ENCODE peak calls at places on chromosomes 11 and 22, in nine cellular contexts. One of them, this sample, is unnamed.

GRCh38 chr22:29727248-29727551 is 7.4 kb downstream of the CABP7 start:
- DNase-seq in fibroblast of mammary gland: peak; percentile 49
- DNase-seq in testis: peak; percentile 51
- DNase-seq in A549: peak; percentile 51
- DNase-seq in tibial nerve: peak; percentile 27
- DNase-seq in A673: peak; percentile 56
- DNase-seq in IMR-90: peak; percentile 32
- DNase-seq in psoas muscle: peak; percentile 58
- DNase-seq in heart left ventricle: peak; percentile 47
- DNase-seq in this sample: no peak

GRCh38 chr11:19080579-19080993 is 20.1 kb upstream of the MRGPRX2 start:
- DNase-seq in fibroblast of mammary gland: peak; percentile 79
- DNase-seq in testis: peak; percentile 55
- DNase-seq in A549: no peak
- DNase-seq in tibial nerve: no peak
- DNase-seq in A673: no peak
- DNase-seq in IMR-90: peak; percentile 26
- DNase-seq in psoas muscle: peak; percentile 27
- DNase-seq in heart left ventricle: no peak
- DNase-seq in this sample: no peak

GRCh38 chr22:40348025-40348658 is 1.8 kb downstream of the ADSL start:
- DNase-seq in fibroblast of mammary gland: peak; percentile 73
- DNase-seq in testis: peak; percentile 79
- DNase-seq in A549: peak; percentile 46
- DNase-seq in tibial nerve: peak; percentile 69
- DNase-seq in A673: peak; percentile 63
- DNase-seq in IMR-90: peak; percentile 62
- DNase-seq in psoas muscle: peak; percentile 39
- DNase-seq in heart left ventricle: peak; percentile 53
- DNase-seq in this sample: no peak

GRCh38 chr11:64181506-64182411 is 4.2 kb upstream of the STIP1 start:
- DNase-seq in fibroblast of mammary gland: peak; percentile 92
- DNase-seq in testis: peak; percentile 97
- DNase-seq in A549: peak; percentile 87
- DNase-seq in tibial nerve: peak; percentile 88
- DNase-seq in A673: peak; percentile 83
- DNase-seq in IMR-90: peak; percentile 93
- DNase-seq in psoas muscle: peak; percentile 93
- DNase-seq in heart left ventricle: peak; percentile 96
- DNase-seq in this sample: peak; percentile 65

GRCh38 chr11:34204396-34205279 is 99.2 kb downstream of the NAT10 start:
- DNase-seq in fibroblast of mammary gland: no peak
- DNase-seq in testis: no peak
- DNase-seq in A549: peak; percentile 93
- DNase-seq in tibial nerve: no peak
- DNase-seq in A673: no peak
- DNase-seq in IMR-90: peak; percentile 63
- DNase-seq in psoas muscle: no peak
- DNase-seq in heart left ventricle: no peak
- DNase-seq in this sample: no peak

GRCh38 chr11:36577373-36577772 is 9.6 kb downstream of the RAG1 start:
- DNase-seq in fibroblast of mammary gland: no peak
- DNase-seq in testis: no peak
- DNase-seq in A549: no peak
- DNase-seq in tibial nerve: no peak
- DNase-seq in A673: no peak
- DNase-seq in IMR-90: no peak
- DNase-seq in psoas muscle: no peak
- DNase-seq in heart left ventricle: no peak
- DNase-seq in this sample: no peak

GRCh38 chr22:36350751-36351594 is 36.8 kb downstream of the MYH9 start:
- DNase-seq in fibroblast of mammary gland: peak; percentile 92
- DNase-seq in testis: no peak
- DNase-seq in A549: peak; percentile 66
- DNase-seq in tibial nerve: no peak
- DNase-seq in A673: no peak
- DNase-seq in IMR-90: peak; percentile 75
- DNase-seq in psoas muscle: no peak
- DNase-seq in heart left ventricle: no peak
- DNase-seq in this sample: no peak

GRCh38 chr22:50731811-50732624 is 6.0 kb upstream of the ACR start:
- DNase-seq in fibroblast of mammary gland: peak; percentile 44
- DNase-seq in testis: peak; percentile 49
- DNase-seq in A549: peak; percentile 48
- DNase-seq in tibial nerve: no peak
- DNase-seq in A673: peak; percentile 73
- DNase-seq in IMR-90: peak; percentile 31
- DNase-seq in psoas muscle: no peak
- DNase-seq in heart left ventricle: no peak
- DNase-seq in this sample: no peak

GRCh38 chr11:6755303-6755952 is 16.3 kb downstream of the OR2AG2 start:
- DNase-seq in fibroblast of mammary gland: peak; percentile 43
- DNase-seq in testis: peak; percentile 34
- DNase-seq in A549: peak; percentile 41
- DNase-seq in tibial nerve: peak; percentile 34
- DNase-seq in A673: peak; percentile 57
- DNase-seq in IMR-90: peak; percentile 34
- DNase-seq in psoas muscle: no peak
- DNase-seq in heart left ventricle: no peak
- DNase-seq in this sample: no peak

GRCh38 chr11:72684236-72684912 is 10.2 kb upstream of the PDE2A start:
- DNase-seq in fibroblast of mammary gland: peak; percentile 69
- DNase-seq in testis: peak; percentile 61
- DNase-seq in A549: peak; percentile 97
- DNase-seq in tibial nerve: peak; percentile 52
- DNase-seq in A673: peak; percentile 45
- DNase-seq in IMR-90: peak; percentile 57
- DNase-seq in psoas muscle: peak; percentile 80
- DNase-seq in heart left ventricle: peak; percentile 87
- DNase-seq in this sample: no peak

GRCh38 chr11:71440021-71440755 is 8.0 kb downstream of the DHCR7 start:
- DNase-seq in fibroblast of mammary gland: no peak
- DNase-seq in testis: no peak
- DNase-seq in A549: no peak
- DNase-seq in tibial nerve: no peak
- DNase-seq in A673: no peak
- DNase-seq in IMR-90: no peak
- DNase-seq in psoas muscle: no peak
- DNase-seq in heart left ventricle: no peak
- DNase-seq in this sample: no peak

GRCh38 chr22:30890689-30891442 is 77.7 kb downstream of the MORC2 start:
- DNase-seq in fibroblast of mammary gland: peak; percentile 28
- DNase-seq in testis: peak; percentile 56
- DNase-seq in A549: peak; percentile 30
- DNase-seq in tibial nerve: no peak
- DNase-seq in A673: peak; percentile 15
- DNase-seq in IMR-90: peak; percentile 10
- DNase-seq in psoas muscle: no peak
- DNase-seq in heart left ventricle: no peak
- DNase-seq in this sample: no peak

GRCh38 chr22:47155131-47155885 is 392.9 kb downstream of the TBC1D22A start:
- DNase-seq in fibroblast of mammary gland: no peak
- DNase-seq in testis: no peak
- DNase-seq in A549: no peak
- DNase-seq in tibial nerve: no peak
- DNase-seq in A673: no peak
- DNase-seq in IMR-90: no peak
- DNase-seq in psoas muscle: no peak
- DNase-seq in heart left ventricle: no peak
- DNase-seq in this sample: no peak

GRCh38 chr22:26675687-26676273 is 18.4 kb downstream of the MIAT start:
- DNase-seq in fibroblast of mammary gland: no peak
- DNase-seq in testis: no peak
- DNase-seq in A549: no peak
- DNase-seq in tibial nerve: no peak
- DNase-seq in A673: no peak
- DNase-seq in IMR-90: no peak
- DNase-seq in psoas muscle: no peak
- DNase-seq in heart left ventricle: no peak
- DNase-seq in this sample: no peak

DNA sequence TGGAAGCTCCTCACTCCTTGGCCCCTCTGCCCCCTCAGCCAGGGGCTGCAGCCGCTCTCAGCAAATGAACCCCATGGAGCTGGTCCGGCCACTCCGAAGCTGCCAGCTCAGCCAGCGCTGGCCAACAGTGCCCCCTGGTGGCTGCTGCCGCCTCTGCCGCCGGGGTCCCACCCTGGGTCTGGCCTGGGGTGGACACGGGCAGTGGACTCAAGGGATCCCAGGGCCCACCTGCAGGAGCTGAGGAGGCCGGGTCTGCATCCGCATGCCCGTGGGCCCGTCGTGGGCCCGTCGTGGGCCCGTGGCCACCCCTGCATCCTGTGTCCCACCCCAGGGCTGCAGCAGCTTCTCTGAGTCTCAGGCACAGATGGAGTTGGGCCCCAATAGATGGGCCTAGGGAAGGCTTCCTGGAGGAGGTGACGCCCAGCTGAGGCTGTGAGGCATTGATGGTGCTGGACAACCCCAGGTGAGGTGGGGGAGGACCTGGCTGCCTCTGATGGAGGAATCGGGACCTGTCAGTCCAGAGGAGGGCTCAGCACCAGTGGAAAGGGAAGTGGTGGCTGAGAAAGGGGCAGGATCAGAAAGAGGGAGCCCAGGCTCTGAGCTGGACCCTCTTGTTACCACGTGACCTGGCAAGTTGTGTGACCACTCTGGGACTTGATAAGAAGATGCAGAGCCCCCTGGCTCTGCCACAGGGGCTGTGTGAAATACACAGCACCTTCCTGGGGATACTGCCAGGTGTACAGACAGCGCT is 522.3 kb downstream of the BRD1 start:
- DNase-seq in fibroblast of mammary gland: peak; percentile 0
- DNase-seq in testis: peak; percentile 76
- DNase-seq in A549: peak; percentile 31
- DNase-seq in tibial nerve: peak; percentile 32
- DNase-seq in A673: peak; percentile 64
- DNase-seq in IMR-90: no peak
- DNase-seq in psoas muscle: peak; percentile 41
- DNase-seq in heart left ventricle: peak; percentile 50
- DNase-seq in this sample: no peak
- TF ChIP-seq CTCF in fibroblast of mammary gland: peak; percentile 20
- TF ChIP-seq CTCF in testis: peak; percentile 91
- TF ChIP-seq CTCF in A549: peak; percentile 70
- TF ChIP-seq CTCF in tibial nerve: peak; percentile 85
- TF ChIP-seq CTCF in A673: peak; percentile 97
- TF ChIP-seq CTCF in IMR-90: no peak
- TF ChIP-seq CTCF in psoas muscle: peak; percentile 69
- TF ChIP-seq CTCF in heart left ventricle: peak; percentile 98
- TF ChIP-seq CTCF in this sample: no peak

GRCh38 chr11:22130462-22131053 is 62.3 kb upstream of the ANO5 start:
- DNase-seq in fibroblast of mammary gland: no peak
- DNase-seq in testis: no peak
- DNase-seq in A549: no peak
- DNase-seq in tibial nerve: no peak
- DNase-seq in A673: peak; percentile 67
- DNase-seq in IMR-90: no peak
- DNase-seq in psoas muscle: no peak
- DNase-seq in heart left ventricle: no peak
- DNase-seq in this sample: no peak
- TF ChIP-seq CTCF in fibroblast of mammary gland: peak; percentile 8
- TF ChIP-seq CTCF in testis: no peak
- TF ChIP-seq CTCF in A549: peak; percentile 52
- TF ChIP-seq CTCF in tibial nerve: no peak
- TF ChIP-seq CTCF in A673: peak; percentile 65
- TF ChIP-seq CTCF in IMR-90: peak; percentile 14
- TF ChIP-seq CTCF in psoas muscle: peak; percentile 64
- TF ChIP-seq CTCF in heart left ventricle: peak; percentile 34
- TF ChIP-seq CTCF in this sample: peak; percentile 23

DNA sequence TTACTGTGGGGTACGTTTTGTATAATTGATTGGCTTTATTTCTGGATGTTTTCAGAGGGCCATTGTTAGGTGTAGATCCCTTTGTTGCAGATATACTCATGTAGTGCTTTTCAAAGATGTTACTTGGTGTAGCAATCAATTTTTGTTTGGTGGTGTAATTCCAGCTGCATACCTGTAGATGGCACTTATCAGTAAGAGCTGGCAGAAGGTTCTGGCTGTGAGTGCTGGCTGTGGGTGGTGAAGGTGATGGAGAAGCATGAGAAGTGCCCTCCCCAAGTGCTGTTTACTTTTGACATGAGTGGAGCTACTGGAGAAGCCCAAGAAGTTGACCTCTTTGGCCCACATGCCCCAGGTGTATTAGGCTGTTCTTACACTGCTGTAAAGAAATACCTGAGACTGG is 1074.9 kb downstream of the FAM181B start:
- DNase-seq in fibroblast of mammary gland: peak; percentile 29
- DNase-seq in testis: no peak
- DNase-seq in A549: peak; percentile 1
- DNase-seq in tibial nerve: no peak
- DNase-seq in A673: peak; percentile 65
- DNase-seq in IMR-90: peak; percentile 9
- DNase-seq in psoas muscle: no peak
- DNase-seq in heart left ventricle: no peak
- DNase-seq in this sample: no peak
- TF ChIP-seq CTCF in fibroblast of mammary gland: peak; percentile 47
- TF ChIP-seq CTCF in testis: no peak
- TF ChIP-seq CTCF in A549: peak; percentile 10
- TF ChIP-seq CTCF in tibial nerve: no peak
- TF ChIP-seq CTCF in A673: peak; percentile 71
- TF ChIP-seq CTCF in IMR-90: peak; percentile 41
- TF ChIP-seq CTCF in psoas muscle: no peak
- TF ChIP-seq CTCF in heart left ventricle: no peak
- TF ChIP-seq CTCF in this sample: peak; percentile 15

DNA sequence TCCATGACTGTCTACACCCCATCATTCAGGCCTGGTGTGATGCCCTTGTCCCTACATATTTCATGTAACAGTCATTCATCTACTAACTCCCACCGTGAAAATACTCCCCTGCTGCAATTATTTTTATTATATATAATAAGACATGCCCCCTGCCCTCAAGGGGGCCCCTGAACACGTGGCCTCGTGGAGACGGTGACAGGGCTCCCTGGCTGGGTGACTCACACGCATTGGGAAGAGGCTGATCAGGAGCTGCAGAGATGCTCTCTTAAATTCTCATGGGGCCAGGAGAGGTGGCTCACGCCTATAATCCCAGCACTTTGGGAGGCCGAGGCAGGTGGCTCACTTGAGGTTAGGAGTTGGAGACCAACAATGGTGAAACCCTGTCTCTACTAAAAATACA is 88.6 kb downstream of the ST3GAL4 start:
- DNase-seq in fibroblast of mammary gland: no peak
- DNase-seq in testis: no peak
- DNase-seq in A549: no peak
- DNase-seq in tibial nerve: no peak
- DNase-seq in A673: peak; percentile 57
- DNase-seq in IMR-90: peak; percentile 36
- DNase-seq in psoas muscle: no peak
- DNase-seq in heart left ventricle: no peak
- DNase-seq in this sample: no peak
- TF ChIP-seq CTCF in fibroblast of mammary gland: no peak
- TF ChIP-seq CTCF in testis: no peak
- TF ChIP-seq CTCF in A549: no peak
- TF ChIP-seq CTCF in tibial nerve: no peak
- TF ChIP-seq CTCF in A673: no peak
- TF ChIP-seq CTCF in IMR-90: no peak
- TF ChIP-seq CTCF in psoas muscle: no peak
- TF ChIP-seq CTCF in heart left ventricle: no peak
- TF ChIP-seq CTCF in this sample: no peak

GRCh38 chr11:117703209-117703608 is 93.8 kb downstream of the DSCAML1 start:
- DNase-seq in fibroblast of mammary gland: no peak
- DNase-seq in testis: no peak
- DNase-seq in A549: no peak
- DNase-seq in tibial nerve: no peak
- DNase-seq in A673: no peak
- DNase-seq in IMR-90: no peak
- DNase-seq in psoas muscle: no peak
- DNase-seq in heart left ventricle: no peak
- DNase-seq in this sample: no peak
- TF ChIP-seq CTCF in fibroblast of mammary gland: no peak
- TF ChIP-seq CTCF in testis: no peak
- TF ChIP-seq CTCF in A549: no peak
- TF ChIP-seq CTCF in tibial nerve: no peak
- TF ChIP-seq CTCF in A673: no peak
- TF ChIP-seq CTCF in IMR-90: no peak
- TF ChIP-seq CTCF in psoas muscle: no peak
- TF ChIP-seq CTCF in heart left ventricle: no peak
- TF ChIP-seq CTCF in this sample: no peak

GRCh38 chr11:3959918-3960295 is 104.4 kb downstream of the STIM1 start:
- DNase-seq in fibroblast of mammary gland: no peak
- DNase-seq in testis: no peak
- DNase-seq in A549: no peak
- DNase-seq in tibial nerve: no peak
- DNase-seq in A673: no peak
- DNase-seq in IMR-90: peak; percentile 25
- DNase-seq in psoas muscle: no peak
- DNase-seq in heart left ventricle: no peak
- DNase-seq in this sample: no peak
- TF ChIP-seq CTCF in fibroblast of mammary gland: no peak
- TF ChIP-seq CTCF in testis: no peak
- TF ChIP-seq CTCF in A549: no peak
- TF ChIP-seq CTCF in tibial nerve: no peak
- TF ChIP-seq CTCF in A673: no peak
- TF ChIP-seq CTCF in IMR-90: no peak
- TF ChIP-seq CTCF in psoas muscle: no peak
- TF ChIP-seq CTCF in heart left ventricle: no peak
- TF ChIP-seq CTCF in this sample: no peak